ENCODE peak calls at places on chromosomes 3 and 15, in ten cellular contexts. R is spleen, T is cardiac muscle cell, O is WERI-Rb-1, B is SJCRH30, X is neuronal stem cell, G is pancreas, K is tibial artery, E is PC-3, N is SK-N-SH. L is an unnamed sample.
A peak's percentile ranks its signal among the peaks of the same experiment; 100 is the strongest.

GRCh38 chr15:40217166-40217785 is 21.6 kb upstream of the PAK6 start:
- DNase-seq in R (no peak), T (peak; percentile 86), O (peak; percentile 61), B (peak; percentile 85), X (peak; percentile 65), G (no peak), K (no peak), E (peak; percentile 92), N (peak; percentile 71), L (no peak)

GRCh38 chr15:63250312-63250965 is 27.0 kb upstream of the APH1B start:
- DNase-seq in R (no peak), T (no peak), O (no peak), B (peak; percentile 46), X (no peak), G (no peak), K (no peak), E (peak; percentile 92), N (no peak), L (no peak)

GRCh38 chr15:40844543-40844981 is 714 bp downstream of the SPINT1 start:
- DNase-seq in R (peak; percentile 87), T (no peak), O (no peak), B (no peak), X (no peak), G (peak; percentile 83), K (no peak), E (peak; percentile 28), N (peak; percentile 74), L (peak; percentile 40)

GRCh38 chr3:66075281-66075680 is 36.6 kb upstream of the MAGI1 start:
- DNase-seq in R (no peak), T (no peak), O (no peak), B (peak; percentile 10), X (no peak), G (no peak), K (no peak), E (peak; percentile 72), N (no peak), L (peak; percentile 29)

GRCh38 chr3:53023072-53023823 is 22.6 kb downstream of the SFMBT1 start:
- DNase-seq in R (no peak), T (no peak), O (no peak), B (no peak), X (no peak), G (no peak), K (no peak), E (no peak), N (peak; percentile 76), L (no peak)

GRCh38 chr15:100042558-100042957 is 299.2 kb downstream of the ADAMTS17 start:
- DNase-seq in R (no peak), T (no peak), O (no peak), B (no peak), X (no peak), G (no peak), K (no peak), E (peak; percentile 66), N (no peak), L (no peak)

GRCh38 chr3:28467414-28467813 is 118.8 kb upstream of the AZI2 start:
- DNase-seq in R (no peak), T (no peak), O (no peak), B (no peak), X (no peak), G (no peak), K (no peak), E (peak; percentile 22), N (no peak), L (no peak)

GRCh38 chr3:160804762-160805161 is 48.7 kb downstream of the PPM1L start:
- DNase-seq in R (no peak), T (peak; percentile 24), O (no peak), B (peak; percentile 24), X (no peak), G (no peak), K (peak; percentile 80), E (no peak), N (peak; percentile 29), L (peak; percentile 37)

GRCh38 chr3:4570840-4571621 is 77.9 kb downstream of the ITPR1 start:
- DNase-seq in R (no peak), T (no peak), O (no peak), B (no peak), X (no peak), G (no peak), K (no peak), E (no peak), N (no peak), L (no peak)

GRCh38 chr3:57080171-57080570 is 19.7 kb downstream of the SPATA12 start:
- DNase-seq in R (no peak), T (no peak), O (no peak), B (peak; percentile 95), X (no peak), G (no peak), K (no peak), E (no peak), N (no peak), L (no peak)

GRCh38 chr15:69120732-69121131 is 39.7 kb upstream of the GLCE start:
- DNase-seq in R (no peak), T (no peak), O (no peak), B (no peak), X (no peak), G (no peak), K (no peak), E (no peak), N (no peak), L (no peak)

GRCh38 chr3:31377045-31377642 is 155.6 kb upstream of the STT3B start:
- DNase-seq in R (no peak), T (no peak), O (no peak), B (no peak), X (no peak), G (no peak), K (no peak), E (peak; percentile 98), N (no peak), L (no peak)

GRCh38 chr15:41935566-41936020 is 36.8 kb downstream of the EHD4 start:
- DNase-seq in R (no peak), T (no peak), O (no peak), B (no peak), X (no peak), G (no peak), K (no peak), E (peak; percentile 60), N (no peak), L (no peak)

GRCh38 chr3:23949784-23950183 is 4.7 kb downstream of the NR1D2 start:
- DNase-seq in R (no peak), T (peak; percentile 82), O (no peak), B (peak; percentile 84), X (no peak), G (peak; percentile 67), K (no peak), E (peak; percentile 31), N (no peak), L (no peak)

GRCh38 chr15:66655511-66655910 is 46.5 kb upstream of the SMAD6 start:
- DNase-seq in R (no peak), T (no peak), O (no peak), B (no peak), X (no peak), G (no peak), K (no peak), E (no peak), N (no peak), L (no peak)

GRCh38 chr3:120113128-120114116 is 19.2 kb upstream of the GSK3B start:
- DNase-seq in R (no peak), T (no peak), O (no peak), B (no peak), X (no peak), G (no peak), K (no peak), E (peak; percentile 98), N (no peak), L (no peak)

GRCh38 chr3:149426325-149426724 is 48.2 kb upstream of the TM4SF4 start:
- DNase-seq in R (no peak), T (no peak), O (no peak), B (no peak), X (peak; percentile 23), G (no peak), K (no peak), E (no peak), N (no peak), L (no peak)

GRCh38 chr3:52881834-52882233 is 15.5 kb downstream of the STIMATE start:
- DNase-seq in R (no peak), T (no peak), O (no peak), B (no peak), X (no peak), G (no peak), K (no peak), E (no peak), N (no peak), L (no peak)

DNA sequence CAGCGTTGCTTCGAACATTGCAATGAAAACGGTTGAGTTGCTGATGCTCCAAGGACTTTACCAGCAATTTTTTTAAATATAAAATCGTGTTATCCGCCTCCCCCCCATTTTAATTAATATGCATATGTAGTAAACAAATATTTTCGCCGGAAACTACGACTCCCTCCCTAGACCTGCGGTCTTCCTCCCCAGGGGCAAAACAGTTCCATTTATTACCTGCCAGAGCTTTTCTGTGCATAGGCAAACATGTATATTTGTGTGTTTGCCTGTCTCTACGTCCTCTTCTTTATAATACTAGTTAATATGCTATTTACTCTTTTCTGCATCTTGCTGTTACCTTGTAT is 593 bp upstream of the RSL24D1 start:
- DNase-seq in R (no peak), T (no peak), O (no peak), B (peak; percentile 22), X (no peak), G (no peak), K (no peak), E (no peak), N (no peak), L (no peak)
- H3K27ac ChIP-seq in R (peak overlapping the region; percentile 94), T (peak overlapping the region; percentile 91), O (peak overlapping the region; percentile 90), B (peak overlapping the region; percentile 87), X (peak overlapping the region; percentile 75), G (peak overlapping the region; percentile 89), K (peak overlapping the region; percentile 87), E (peak overlapping the region; percentile 65), N (peak overlapping the region; percentile 91), L (peak overlapping the region; percentile 66)

DNA sequence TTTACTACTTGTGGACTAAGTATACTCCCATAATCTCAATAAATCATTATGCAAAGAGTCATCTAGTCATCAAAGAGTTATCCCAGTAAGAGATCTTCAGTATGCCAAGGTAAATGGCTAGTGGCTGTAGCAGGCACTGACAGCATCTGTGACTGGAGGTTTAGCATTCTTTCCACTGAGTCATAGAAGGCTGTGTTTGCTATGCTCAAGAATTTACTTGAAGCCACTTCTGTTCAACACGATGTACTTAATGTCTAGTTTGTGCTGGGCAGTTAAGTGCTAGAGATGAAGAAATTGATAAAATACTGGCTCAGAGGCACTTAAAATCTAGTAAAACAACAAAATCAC is 13.1 kb downstream of the ZBED2 start:
- DNase-seq in R (no peak), T (no peak), O (no peak), B (no peak), X (no peak), G (no peak), K (no peak), E (peak; percentile 98), N (no peak), L (no peak)
- H3K27ac ChIP-seq in R (no peak overlapping the region), T (no peak overlapping the region), O (no peak overlapping the region), B (no peak overlapping the region), X (no peak overlapping the region), G (no peak overlapping the region), K (no peak overlapping the region), E (peak overlapping the region; percentile 92), N (peak overlapping the region; percentile 95), L (no peak overlapping the region)

GRCh38 chr3:39097716-39098472 is 9.5 kb downstream of the GORASP1 start:
- DNase-seq in R (no peak), T (no peak), O (no peak), B (no peak), X (no peak), G (peak; percentile 51), K (no peak), E (no peak), N (no peak), L (no peak)
- H3K27ac ChIP-seq in R (no peak overlapping the region), T (no peak overlapping the region), O (no peak overlapping the region), B (no peak overlapping the region), X (no peak overlapping the region), G (peak overlapping the region; percentile 73), K (no peak overlapping the region), E (no peak overlapping the region), N (no peak overlapping the region), L (no peak overlapping the region)

GRCh38 chr3:54358327-54358726 is 236.0 kb downstream of the CACNA2D3 start:
- DNase-seq in R (no peak), T (no peak), O (no peak), B (no peak), X (no peak), G (no peak), K (no peak), E (no peak), N (no peak), L (no peak)
- H3K27ac ChIP-seq in R (no peak overlapping the region), T (no peak overlapping the region), O (no peak overlapping the region), B (no peak overlapping the region), X (no peak overlapping the region), G (no peak overlapping the region), K (no peak overlapping the region), E (no peak overlapping the region), N (no peak overlapping the region), L (no peak overlapping the region)

L was measured in right lobe of liver.